ENCODE peak calls at places on chromosomes 4 and X, in five cellular contexts. J is astrocyte of the spinal cord, N is OCI-LY7, B is fibroblast of pulmonary artery, M is tibial artery. E is an unnamed sample.

GRCh38 chrX:153588782-153589446 is 10.0 kb downstream of the CCNQ start:
- DNase-seq in M (no peak), N (no peak), B (no peak), J (no peak), E (no peak)

GRCh38 chr4:7161721-7162214 is 30.6 kb upstream of the SORCS2 start:
- DNase-seq in B (peak; percentile 59), N (no peak), M (no peak), J (peak; percentile 18), E (no peak)

GRCh38 chr4:111136438-111136837 is 513.6 kb upstream of the PITX2 start:
- DNase-seq in J (peak; percentile 38), N (no peak), B (peak; percentile 4), M (no peak), E (no peak)

GRCh38 chr4:140004580-140005314 is 149.2 kb downstream of the MAML3 start:
- DNase-seq in J (peak; percentile 61), B (peak; percentile 67), N (no peak), M (no peak), E (no peak)

GRCh38 chr4:74039065-74039763 is 725 bp upstream of the CXCL3 start:
- DNase-seq in B (peak; percentile 37), M (no peak), J (peak; percentile 52), N (no peak), E (no peak)

GRCh38 chr4:107133965-107134364 is 97.9 kb upstream of the DKK2 start:
- DNase-seq in N (no peak), M (no peak), J (no peak), B (no peak), E (no peak)

GRCh38 chrX:150051096-150051495 is 112.8 kb upstream of the EOLA2 start:
- DNase-seq in J (no peak), N (no peak), M (no peak), B (no peak), E (no peak)

GRCh38 chr4:7353846-7354610 is 80.7 kb downstream of the PSAPL1 start:
- DNase-seq in J (no peak), M (no peak), B (no peak), N (no peak), E (no peak)

GRCh38 chrX:150361070-150361776 is 1.9 kb upstream of the MAMLD1 start:
- DNase-seq in J (no peak), N (no peak), B (peak; percentile 24), M (no peak), E (no peak)

GRCh38 chrX:48751343-48751742 is 10.2 kb upstream of the GLOD5 start:
- DNase-seq in M (no peak), B (no peak), J (no peak), N (no peak), E (no peak)

GRCh38 chr4:11151500-11151899 is 277.2 kb downstream of the HS3ST1 start:
- DNase-seq in B (no peak), N (no peak), J (no peak), M (no peak), E (no peak)

GRCh38 chr4:159357350-159357749 is 254.5 kb downstream of the RAPGEF2 start:
- DNase-seq in B (no peak), J (no peak), N (no peak), M (no peak), E (no peak)

GRCh38 chr4:154416183-154416543 is 75.4 kb downstream of the DCHS2 start:
- DNase-seq in M (no peak), J (no peak), B (no peak), N (peak; percentile 35), E (no peak)

GRCh38 chr4:8260656-8261111 is 8.9 kb upstream of the HTRA3 start:
- DNase-seq in N (no peak), J (peak; percentile 81), B (peak; percentile 70), M (no peak), E (no peak)

GRCh38 chr4:98996056-98996941 is 778 bp downstream of the METAP1 start:
- DNase-seq in N (peak; percentile 44), B (peak; percentile 29), M (no peak), J (peak; percentile 29), E (no peak)

GRCh38 chrX:108347800-108348199 is 90.4 kb downstream of the COL4A6 start:
- DNase-seq in M (no peak), B (no peak), J (no peak), N (no peak), E (no peak)

GRCh38 chr4:167787231-167787630 is 305.1 kb upstream of the ANXA10 start:
- DNase-seq in M (no peak), N (no peak), B (no peak), J (no peak), E (no peak)

GRCh38 chr4:18398661-18399060 is 377.1 kb upstream of the LCORL start:
- DNase-seq in B (no peak), J (no peak), N (no peak), M (no peak), E (no peak)

GRCh38 chr4:74045772-74046171 is 7.3 kb upstream of the CXCL3 start:
- DNase-seq in M (no peak), N (no peak), B (no peak), J (no peak), E (no peak)

DNA sequence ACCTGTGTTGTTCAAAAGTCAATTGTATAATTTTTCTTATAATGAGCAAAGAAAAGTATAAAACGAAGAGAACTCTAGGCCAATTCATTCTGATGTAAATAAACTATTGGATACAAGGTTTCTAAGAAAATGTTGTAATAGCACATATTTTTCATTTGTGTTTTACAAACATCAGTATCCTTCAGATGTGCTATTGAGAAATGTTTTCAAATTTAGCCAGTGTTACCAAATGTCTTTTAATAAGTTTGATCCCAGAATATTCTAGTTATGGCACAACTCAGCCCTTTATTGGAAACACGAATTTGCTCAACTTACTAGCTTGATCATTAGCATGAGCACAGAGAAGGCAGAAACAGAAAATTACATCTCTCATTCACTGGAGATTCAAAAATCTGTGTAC is 319.3 kb downstream of the IL15 start:
- DNase-seq in N (no peak), B (no peak), J (no peak), M (no peak), E (no peak)
- TF ChIP-seq CTCF in N (no peak), B (no peak), J (no peak), M (no peak), E (no peak)

GRCh38 chr4:150248181-150248580 is 169.9 kb downstream of the DCLK2 start:
- DNase-seq in J (no peak), M (no peak), N (no peak), B (no peak), E (no peak)
- TF ChIP-seq CTCF in J (no peak), M (no peak), N (no peak), B (no peak), E (no peak)

GRCh38 chrX:125436855-125437254 is 117.2 kb downstream of the TEX13C start:
- DNase-seq in B (peak; percentile 15), N (peak; percentile 22), J (peak; percentile 9), M (no peak), E (no peak)
- TF ChIP-seq CTCF in B (peak; percentile 5), N (peak; percentile 67), J (peak; percentile 20), M (peak; percentile 19), E (no peak)

DNA sequence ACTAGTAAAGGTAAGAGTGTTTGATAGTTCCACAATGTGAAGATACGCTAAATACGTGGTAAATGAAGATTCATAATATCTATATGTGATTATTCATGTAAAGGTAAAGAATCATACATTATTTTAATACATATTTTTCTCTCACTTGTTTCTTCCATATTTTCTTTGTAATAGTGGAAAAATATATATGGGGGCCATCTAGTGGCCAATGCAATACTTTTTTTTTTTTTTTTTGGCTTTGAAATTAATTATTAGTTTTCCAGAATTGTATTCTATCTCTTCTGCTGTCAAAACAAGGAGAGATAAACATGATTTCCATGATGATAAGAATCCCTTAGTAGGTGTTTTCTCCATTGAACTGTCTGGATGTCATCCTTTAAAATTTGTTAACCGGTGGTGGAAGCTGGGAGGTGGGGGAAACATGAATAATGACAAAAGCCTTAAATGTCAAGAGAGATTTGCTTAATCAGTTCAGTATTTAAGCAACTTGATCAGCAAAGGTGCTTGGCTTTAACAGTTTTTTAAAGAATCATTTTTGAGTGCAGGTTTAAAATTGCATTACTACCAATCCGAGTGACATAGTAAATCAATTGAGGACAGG is 508.7 kb upstream of the HTR2C start:
- DNase-seq in J (peak; percentile 2), B (peak; percentile 1), N (no peak), M (no peak), E (no peak)
- TF ChIP-seq CTCF in J (peak; percentile 30), B (peak; percentile 24), N (peak; percentile 73), M (no peak), E (no peak)

GRCh38 chrX:80430826-80431501 is 10.7 kb downstream of the TENT5D start:
- DNase-seq in B (peak; percentile 2), M (no peak), J (no peak), N (peak; percentile 7), E (no peak)
- TF ChIP-seq CTCF in B (no peak), M (no peak), J (no peak), N (peak; percentile 59), E (no peak)

GRCh38 chrX:39327255-39327654 is 526.0 kb downstream of the MID1IP1 start:
- DNase-seq in J (no peak), N (no peak), B (no peak), M (no peak), E (no peak)
- TF ChIP-seq CTCF in J (no peak), N (no peak), B (no peak), M (no peak), E (no peak)

GRCh38 chr4:61588621-61589020 is 388.5 kb downstream of the ADGRL3 start:
- DNase-seq in N (no peak), M (no peak), B (no peak), J (no peak), E (no peak)

GRCh38 chr4:61590881-61591280 is 390.8 kb downstream of the ADGRL3 start:
- DNase-seq in M (no peak), N (no peak), J (no peak), B (no peak), E (no peak)
- TF ChIP-seq CTCF in M (no peak), N (peak; percentile 26), J (peak; percentile 23), B (peak; percentile 29), E (no peak)

DNA sequence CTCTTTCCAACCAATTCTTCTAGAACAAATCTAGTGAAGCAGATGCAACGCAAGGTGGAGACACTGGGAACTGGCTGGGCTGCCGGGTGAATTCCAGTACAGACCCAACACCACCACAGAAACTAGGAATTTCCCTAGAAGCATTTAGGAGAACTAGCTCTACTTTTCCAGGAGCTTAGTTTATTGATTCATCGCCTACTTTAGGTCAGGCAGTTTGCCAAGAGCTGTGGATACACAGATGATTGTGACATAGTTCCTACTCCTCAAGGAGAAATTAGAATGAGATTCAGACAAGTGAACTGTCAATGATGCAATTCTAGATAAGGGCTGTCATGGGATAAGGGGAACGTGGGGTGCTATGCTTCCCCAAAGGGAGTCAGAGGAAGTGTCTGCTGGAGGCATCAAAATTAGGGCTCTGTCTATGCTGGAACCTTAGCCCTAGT is 350.0 kb downstream of the CAMK2D start:
- DNase-seq in J (peak; percentile 87), N (no peak), M (peak; percentile 60), B (peak; percentile 93), E (no peak)
- TF ChIP-seq CTCF in J (no peak), N (no peak), M (no peak), B (no peak), E (no peak)

GRCh38 chrX:154762529-154763296 is at the start of gene DKC1:
- DNase-seq in J (peak; percentile 96), B (peak; percentile 96), N (peak; percentile 96), M (peak; percentile 92), E (peak; percentile 80)
- TF ChIP-seq CTCF in J (peak; percentile 11), B (no peak), N (no peak), M (peak; percentile 17), E (no peak)

E was measured in omental fat pad.